ENCODE peak calls at places on chromosomes 1 and 21, in nine cellular contexts. V is lower lobe of right lung, B is ovary, T is prostate gland, C is tibial nerve, L is IMR-90, S is PC-3, J is tibial artery, W is endothelial cell of umbilical vein. H is an unnamed sample. For H3K4me1 and H3K36me3, the result is how much of the 10 kb centered on the place peaks cover.

GRCh38 chr1:183520379-183520778 is 48.1 kb downstream of the SMG7 start:
- DNase-seq in B (no peak), V (no peak), T (no peak), S (no peak), C (no peak), L (no peak), J (no peak), W (peak), H (no peak)

GRCh38 chr1:162161921-162162550 is 92.5 kb downstream of the NOS1AP start:
- DNase-seq in J (no peak), C (no peak), W (no peak), B (no peak), T (no peak), L (no peak), S (no peak), V (no peak), H (no peak)

GRCh38 chr1:93394514-93394913 is 48.8 kb downstream of the DR1 start:
- DNase-seq in J (no peak), T (no peak), V (no peak), W (no peak), S (peak), L (peak), C (no peak), B (no peak), H (no peak)

GRCh38 chr1:2860476-2861142 is 59.1 kb upstream of the TTC34 start:
- DNase-seq in V (peak), C (no peak), J (no peak), T (no peak), W (no peak), B (no peak), L (no peak), S (no peak), H (peak)

GRCh38 chr21:42198949-42199348 is 20.0 kb upstream of the ABCG1 start:
- DNase-seq in B (no peak), J (no peak), S (no peak), V (no peak), L (no peak), C (no peak), T (no peak), W (peak), H (no peak)

GRCh38 chr1:227883073-227883520 is 64.6 kb downstream of the WNT9A start:
- DNase-seq in J (no peak), V (peak), L (no peak), T (no peak), W (no peak), B (no peak), C (no peak), S (no peak), H (no peak)

GRCh38 chr1:109801791-109802135 is 38.0 kb upstream of the EPS8L3 start:
- DNase-seq in V (no peak), C (no peak), L (no peak), B (no peak), T (no peak), S (no peak), J (no peak), W (no peak), H (no peak)

GRCh38 chr1:112110031-112110430 is 120.6 kb upstream of the KCND3 start:
- DNase-seq in V (no peak), J (peak), B (no peak), S (no peak), L (no peak), T (peak), W (no peak), C (peak), H (no peak)

GRCh38 chr1:29624320-29624719 is 388.0 kb downstream of the PTPRU start:
- DNase-seq in C (no peak), J (no peak), T (no peak), L (no peak), S (no peak), B (no peak), W (no peak), V (no peak), H (no peak)

GRCh38 chr1:3443759-3444697 is 10.4 kb upstream of the ARHGEF16 start:
- DNase-seq in L (peak), C (no peak), B (no peak), J (no peak), S (peak), V (no peak), T (no peak), W (no peak), H (no peak)

GRCh38 chr1:201363455-201363854 is 14.0 kb downstream of the TNNT2 start:
- DNase-seq in S (no peak), B (no peak), T (no peak), V (peak), W (peak), L (no peak), J (no peak), C (no peak), H (no peak)

GRCh38 chr1:78911956-78912880 is 94.3 kb downstream of the ADGRL4 start:
- DNase-seq in W (no peak), V (no peak), T (no peak), S (no peak), B (no peak), L (no peak), J (no peak), C (no peak), H (no peak)

GRCh38 chr1:156001682-156002171 is 19.0 kb downstream of the SSR2 start:
- DNase-seq in J (no peak), W (no peak), L (no peak), V (no peak), S (no peak), C (no peak), B (no peak), T (no peak), H (peak)

GRCh38 chr1:110605901-110606783 is at the start of gene KCNA2:
- DNase-seq in C (no peak), T (no peak), B (peak), S (no peak), J (no peak), W (peak), L (no peak), V (no peak), H (no peak)

GRCh38 chr1:1875932-1876331 is 15.0 kb downstream of the GNB1 start:
- DNase-seq in V (peak), W (no peak), T (no peak), S (no peak), C (no peak), J (no peak), B (no peak), L (no peak), H (no peak)

GRCh38 chr1:183632964-183633363 is 2.6 kb downstream of the ARPC5 start:
- DNase-seq in T (no peak), W (no peak), J (no peak), L (no peak), S (no peak), C (no peak), V (no peak), B (no peak), H (no peak)

GRCh38 chr21:45049725-45050359 is 24.5 kb upstream of the ADARB1 start:
- DNase-seq in B (no peak), J (no peak), W (no peak), T (no peak), S (peak), V (no peak), L (peak), C (no peak), H (no peak)

GRCh38 chr21:42032968-42033367 is 22.8 kb upstream of the ZBTB21 start:
- DNase-seq in S (no peak), W (no peak), C (no peak), J (no peak), T (no peak), B (no peak), V (peak), L (no peak), H (no peak)

GRCh38 chr21:29233611-29234540 is 64.8 kb upstream of the BACH1 start:
- DNase-seq in L (no peak), T (no peak), B (no peak), J (no peak), V (no peak), W (no peak), S (no peak), C (no peak), H (no peak)

GRCh38 chr1:27621067-27621920 is 13.7 kb downstream of the FGR start:
- DNase-seq in C (no peak), J (no peak), T (no peak), V (no peak), B (no peak), S (peak), L (peak), W (peak), H (no peak)

GRCh38 chr1:22141493-22141892 is 1.4 kb downstream of the WNT4 start:
- DNase-seq in T (no peak), W (no peak), L (no peak), S (no peak), V (no peak), J (no peak), C (no peak), B (peak), H (no peak)

GRCh38 chr21:38486221-38486620 is 12.1 kb downstream of the ERG start:
- DNase-seq in S (peak), L (peak), C (no peak), B (no peak), T (no peak), J (no peak), W (peak), V (no peak), H (no peak)

GRCh38 chr1:163162281-163162937 is 40.3 kb downstream of the RGS5 start:
- DNase-seq in C (no peak), L (peak), W (no peak), T (no peak), B (no peak), V (no peak), S (no peak), J (no peak), H (no peak)

GRCh38 chr1:36743286-36744005 is 260.7 kb upstream of the CSF3R start:
- DNase-seq in L (no peak), J (no peak), T (no peak), W (no peak), S (no peak), B (no peak), C (no peak), V (no peak), H (no peak)

GRCh38 chr1:47191940-47192457 is 2.2 kb upstream of the PDZK1IP1 start:
- DNase-seq in V (no peak), J (no peak), C (no peak), W (no peak), L (no peak), T (no peak), S (no peak), B (no peak), H (peak)

GRCh38 chr1:94063379-94063778 is 57.6 kb downstream of the ABCA4 start:
- DNase-seq in L (peak), C (peak), W (peak), B (peak), J (peak), V (no peak), T (no peak), S (peak), H (no peak)

GRCh38 chr1:206952182-206952581 is 5.9 kb upstream of the PIGR start:
- DNase-seq in S (no peak), T (no peak), W (no peak), L (no peak), V (no peak), C (no peak), J (no peak), B (no peak), H (no peak)

GRCh38 chr1:35565742-35566133 is 7.4 kb upstream of the TFAP2E start:
- DNase-seq in V (no peak), S (no peak), J (no peak), T (no peak), C (no peak), B (no peak), W (no peak), L (no peak), H (no peak)

GRCh38 chr1:33298623-33299277 is 22.1 kb downstream of the A3GALT2 start:
- DNase-seq in J (peak), B (peak), V (peak), W (peak), L (peak), C (peak), T (peak), S (peak), H (peak)

GRCh38 chr1:22114083-22115012 is 28.5 kb downstream of the WNT4 start:
- DNase-seq in T (no peak), C (no peak), B (peak), V (no peak), S (no peak), J (no peak), W (peak), L (peak), H (no peak)

GRCh38 chr21:37555672-37556261 is 189.2 kb downstream of the DYRK1A start:
- DNase-seq in L (no peak), J (no peak), C (no peak), S (no peak), T (no peak), W (no peak), B (no peak), V (no peak), H (no peak)

DNA sequence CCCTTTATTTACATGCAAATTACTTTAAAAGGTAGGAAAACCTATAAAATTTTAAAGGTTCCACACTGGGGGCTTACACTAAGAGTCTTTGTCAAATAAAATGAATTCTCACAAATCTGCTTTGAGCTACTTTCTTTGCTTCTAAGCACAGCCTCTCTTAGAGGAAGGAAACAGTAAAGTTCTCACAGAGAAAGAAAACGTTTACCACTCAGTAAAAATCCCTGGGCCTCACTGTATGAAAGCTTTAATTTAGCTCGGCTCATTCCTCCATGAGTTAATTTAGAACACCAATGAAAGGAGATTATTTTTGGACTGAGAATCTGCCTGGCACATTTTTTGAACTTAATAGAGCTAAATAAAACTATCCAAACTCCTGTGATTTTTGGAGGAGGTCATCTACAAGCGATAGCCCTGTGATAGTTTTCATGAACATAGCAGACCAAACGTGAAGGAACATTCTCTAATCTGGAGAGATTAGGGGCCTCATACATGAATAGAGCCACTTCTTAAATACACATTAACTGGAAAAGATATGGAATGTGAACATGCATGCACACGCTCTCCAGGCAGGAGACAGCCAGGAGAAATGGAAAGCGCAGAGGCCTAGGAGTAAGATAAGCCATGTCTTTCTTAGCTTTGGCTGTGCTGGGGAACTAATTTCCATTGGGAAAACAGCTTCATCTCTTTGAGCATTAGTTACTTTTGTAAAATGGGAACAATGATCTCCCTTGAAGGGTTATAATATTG is 32.8 kb downstream of the PRRX1 start:
- DNase-seq in C (no peak), J (no peak), T (no peak), B (no peak), S (no peak), L (no peak), V (no peak), W (no peak), H (no peak)
- H3K4me1 ChIP-seq in C (under half), J (under half), T (under half), B (under half), S (under half), L (under half), V (under half), W (under half), H (under half)

DNA sequence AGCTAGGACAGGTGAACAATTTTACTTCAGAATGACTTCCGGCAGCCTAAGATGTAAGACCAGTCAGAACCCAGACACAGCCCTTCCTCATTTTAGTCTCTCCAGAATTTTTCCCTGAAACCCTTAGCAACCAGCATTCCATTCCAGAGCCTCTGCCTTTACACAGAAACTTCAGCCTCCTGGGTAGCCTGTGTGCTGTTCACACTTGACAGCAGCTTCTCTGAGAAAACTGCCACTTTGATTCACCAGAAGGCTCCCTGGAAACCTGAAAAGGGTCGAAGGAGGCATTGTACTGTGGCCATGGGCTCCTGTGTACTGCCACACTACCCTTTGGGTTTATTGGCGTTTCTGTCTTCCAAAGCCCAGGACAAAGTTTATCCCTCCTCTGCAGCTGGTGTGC is 17.4 kb downstream of the HYI start:
- DNase-seq in C (no peak), T (no peak), V (no peak), L (no peak), W (no peak), S (no peak), B (no peak), J (no peak), H (no peak)
- H3K36me3 ChIP-seq in C (half or more), T (under half), V (half or more), L (half or more), W (under half), S (under half), B (under half), J (half or more), H (under half)

DNA sequence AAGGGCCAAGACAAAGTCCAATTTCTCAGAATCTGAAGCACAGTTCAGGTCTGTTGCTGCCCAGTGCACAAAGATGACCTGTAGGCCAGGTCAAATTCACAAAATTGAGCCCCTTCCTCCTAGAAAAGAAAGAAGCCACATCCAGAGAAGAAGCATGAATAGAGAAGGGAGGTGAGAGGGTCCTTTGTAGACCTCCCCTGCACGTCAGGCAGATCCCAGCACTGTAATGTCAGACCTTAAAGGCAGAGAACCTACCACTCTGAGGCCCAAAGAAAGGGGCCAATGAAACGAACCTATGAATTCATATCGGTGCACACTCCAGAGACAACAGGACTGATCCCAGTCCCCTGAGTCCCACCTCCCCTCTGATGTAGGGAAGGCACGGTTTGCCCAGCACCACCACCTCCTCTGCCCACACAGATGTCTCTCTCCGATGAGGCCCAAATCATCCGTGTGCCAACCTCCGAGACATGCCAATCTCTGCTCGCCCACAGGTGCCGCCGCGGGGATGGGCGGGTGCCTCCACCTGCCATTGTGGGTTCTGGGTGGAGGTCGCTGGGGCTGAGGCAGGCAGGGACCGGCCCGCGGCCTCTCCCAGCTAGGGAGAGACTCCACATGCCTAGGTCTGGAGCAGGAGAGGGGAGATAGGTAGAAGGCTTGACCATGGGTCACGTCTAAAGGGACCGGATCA is 42.2 kb downstream of the RRAGC start:
- DNase-seq in C (no peak), B (no peak), J (no peak), T (no peak), L (no peak), W (no peak), V (no peak), S (no peak), H (no peak)
- H3K4me3 ChIP-seq in C (no peak), B (no peak), J (no peak), T (no peak), L (no peak), W (no peak), V (peak), S (no peak), H (no peak)

GRCh38 chr1:74534241-74534640 is 21.8 kb upstream of the LRRC53 start:
- DNase-seq in V (no peak), T (no peak), S (peak), W (no peak), J (no peak), L (no peak), B (no peak), C (no peak), H (no peak)
- H3K4me1 ChIP-seq in V (under half), T (under half), S (under half), W (under half), J (under half), L (under half), B (under half), C (under half), H (under half)

GRCh38 chr1:203954788-203955552 is 93.6 kb downstream of the SNRPE start:
- DNase-seq in C (no peak), T (no peak), S (no peak), J (no peak), V (no peak), B (no peak), W (no peak), L (no peak), H (no peak)
- H3K36me3 ChIP-seq in C (under half), T (under half), S (under half), J (under half), V (under half), B (under half), W (under half), L (under half), H (under half)

GRCh38 chr1:85462931-85463665 is 1.9 kb downstream of the DDAH1 start:
- DNase-seq in L (no peak), C (no peak), B (no peak), V (no peak), T (no peak), J (no peak), S (peak), W (peak), H (no peak)
- H3K4me3 ChIP-seq in L (peak), C (no peak), B (no peak), V (peak), T (no peak), J (peak), S (peak), W (peak), H (no peak)

GRCh38 chr1:41626616-41627375 is 142.3 kb upstream of the EDN2 start:
- DNase-seq in T (no peak), V (no peak), J (no peak), C (no peak), L (peak), B (no peak), W (no peak), S (peak), H (no peak)
- H3K4me1 ChIP-seq in T (under half), V (under half), J (under half), C (under half), L (under half), B (under half), W (under half), S (under half), H (under half)

GRCh38 chr21:17387030-17387617 is 125.7 kb upstream of the CXADR start:
- DNase-seq in J (no peak), T (peak), B (peak), L (peak), W (peak), C (peak), S (peak), V (no peak), H (no peak)

GRCh38 chr21:17388226-17388625 is 124.6 kb upstream of the CXADR start:
- DNase-seq in T (no peak), J (no peak), V (no peak), L (no peak), B (no peak), C (no peak), W (no peak), S (no peak), H (no peak)

GRCh38 chr21:17391811-17392340 is 121.0 kb upstream of the CXADR start:
- DNase-seq in T (no peak), V (no peak), L (no peak), S (peak), W (no peak), J (no peak), B (no peak), C (no peak), H (no peak)

GRCh38 chr21:17390575-17390974 is 122.3 kb upstream of the CXADR start:
- DNase-seq in V (no peak), B (no peak), C (no peak), T (no peak), S (peak), L (peak), W (no peak), J (no peak), H (no peak)

DNA sequence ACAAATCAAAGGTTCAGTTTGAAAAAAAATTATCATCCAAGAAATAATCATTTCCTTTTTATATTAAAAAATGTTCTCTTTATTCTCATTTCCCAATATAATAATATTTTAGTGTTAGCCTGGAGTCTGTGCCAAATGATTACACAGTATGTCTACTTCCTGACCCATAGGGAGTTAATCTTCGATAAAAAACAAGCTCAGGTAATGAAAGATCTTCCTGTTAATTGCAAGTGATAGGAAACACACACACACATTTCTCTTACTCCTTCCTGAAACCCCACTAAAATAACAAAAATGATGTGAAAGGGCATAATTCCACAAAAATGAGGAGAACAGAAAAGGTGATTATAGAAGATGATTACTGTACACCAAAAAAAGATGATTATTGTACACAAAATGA is 123.5 kb upstream of the CXADR start:
- DNase-seq in W (no peak), S (no peak), T (no peak), J (no peak), V (no peak), C (no peak), B (no peak), L (no peak), H (no peak)
- H3K36me3 ChIP-seq in W (under half), S (under half), T (under half), J (under half), V (under half), C (under half), B (under half), L (under half), H (under half)

H was measured in mucosa of descending colon.